ENCODE peak calls at places on chromosome 1, in seven cellular contexts. One of them, this sample, is unnamed. For H3K27me3, the result is how much of the 10 kb centered on the place peaks cover.

GRCh38 chr1:62725255-62725654 is 37.1 kb upstream of the DOCK7 start:
- DNase-seq in Peyer's patch: no peak
- DNase-seq in CD8-positive, alpha-beta T cell: no peak
- DNase-seq in CD8-positive, alpha-beta memory T cell: no peak
- DNase-seq in uterus: no peak
- DNase-seq in adrenal gland: no peak
- DNase-seq in upper lobe of right lung: no peak
- DNase-seq in this sample: no peak

GRCh38 chr1:242629396-242629795 is 104.9 kb upstream of the PLD5 start:
- DNase-seq in CD8-positive, alpha-beta T cell: no peak
- DNase-seq in uterus: no peak
- DNase-seq in CD8-positive, alpha-beta memory T cell: no peak
- DNase-seq in Peyer's patch: no peak
- DNase-seq in upper lobe of right lung: no peak
- DNase-seq in adrenal gland: no peak
- DNase-seq in this sample: no peak

GRCh38 chr1:244097523-244098390 is 46.7 kb downstream of the ZBTB18 start:
- DNase-seq in Peyer's patch: no peak
- DNase-seq in CD8-positive, alpha-beta memory T cell: no peak
- DNase-seq in CD8-positive, alpha-beta T cell: no peak
- DNase-seq in upper lobe of right lung: no peak
- DNase-seq in uterus: no peak
- DNase-seq in adrenal gland: no peak
- DNase-seq in this sample: no peak

GRCh38 chr1:44239337-44239960 is 26.2 kb downstream of the DMAP1 start:
- DNase-seq in CD8-positive, alpha-beta memory T cell: no peak
- DNase-seq in CD8-positive, alpha-beta T cell: no peak
- DNase-seq in upper lobe of right lung: peak
- DNase-seq in Peyer's patch: no peak
- DNase-seq in adrenal gland: no peak
- DNase-seq in uterus: peak
- DNase-seq in this sample: peak

GRCh38 chr1:234926574-234927311 is 201.9 kb downstream of the TOMM20 start:
- DNase-seq in upper lobe of right lung: no peak
- DNase-seq in Peyer's patch: peak
- DNase-seq in adrenal gland: peak
- DNase-seq in uterus: no peak
- DNase-seq in CD8-positive, alpha-beta T cell: no peak
- DNase-seq in CD8-positive, alpha-beta memory T cell: no peak
- DNase-seq in this sample: no peak

GRCh38 chr1:225480825-225481434 is 53.1 kb upstream of the LBR start:
- DNase-seq in adrenal gland: peak
- DNase-seq in Peyer's patch: peak
- DNase-seq in uterus: no peak
- DNase-seq in CD8-positive, alpha-beta memory T cell: peak
- DNase-seq in CD8-positive, alpha-beta T cell: no peak
- DNase-seq in upper lobe of right lung: peak
- DNase-seq in this sample: peak

GRCh38 chr1:156471496-156472490 is 28.8 kb downstream of the MEF2D start:
- DNase-seq in adrenal gland: peak
- DNase-seq in uterus: no peak
- DNase-seq in CD8-positive, alpha-beta T cell: no peak
- DNase-seq in Peyer's patch: peak
- DNase-seq in CD8-positive, alpha-beta memory T cell: no peak
- DNase-seq in upper lobe of right lung: peak
- DNase-seq in this sample: peak

GRCh38 chr1:9443913-9444445 is 95.3 kb upstream of the SLC25A33 start:
- DNase-seq in adrenal gland: no peak
- DNase-seq in upper lobe of right lung: no peak
- DNase-seq in CD8-positive, alpha-beta memory T cell: no peak
- DNase-seq in uterus: no peak
- DNase-seq in Peyer's patch: no peak
- DNase-seq in CD8-positive, alpha-beta T cell: no peak
- DNase-seq in this sample: peak

GRCh38 chr1:40361637-40362036 is 11.9 kb upstream of the SMAP2 start:
- DNase-seq in CD8-positive, alpha-beta memory T cell: no peak
- DNase-seq in upper lobe of right lung: no peak
- DNase-seq in adrenal gland: no peak
- DNase-seq in CD8-positive, alpha-beta T cell: no peak
- DNase-seq in uterus: no peak
- DNase-seq in Peyer's patch: no peak
- DNase-seq in this sample: no peak

GRCh38 chr1:183881387-183882084 is 76.6 kb downstream of the RGL1 start:
- DNase-seq in Peyer's patch: no peak
- DNase-seq in uterus: peak
- DNase-seq in CD8-positive, alpha-beta memory T cell: no peak
- DNase-seq in adrenal gland: peak
- DNase-seq in upper lobe of right lung: peak
- DNase-seq in CD8-positive, alpha-beta T cell: no peak
- DNase-seq in this sample: peak

GRCh38 chr1:246532519-246532918 is 25.4 kb upstream of the SMYD3 start:
- DNase-seq in adrenal gland: no peak
- DNase-seq in upper lobe of right lung: no peak
- DNase-seq in uterus: no peak
- DNase-seq in Peyer's patch: no peak
- DNase-seq in CD8-positive, alpha-beta T cell: no peak
- DNase-seq in CD8-positive, alpha-beta memory T cell: no peak
- DNase-seq in this sample: no peak

GRCh38 chr1:203612932-203613682 is 13.5 kb upstream of the ATP2B4 start:
- DNase-seq in Peyer's patch: peak
- DNase-seq in uterus: no peak
- DNase-seq in CD8-positive, alpha-beta T cell: no peak
- DNase-seq in CD8-positive, alpha-beta memory T cell: no peak
- DNase-seq in adrenal gland: no peak
- DNase-seq in upper lobe of right lung: no peak
- DNase-seq in this sample: no peak

GRCh38 chr1:39609618-39610331 is 29.7 kb downstream of the HEYL start:
- DNase-seq in Peyer's patch: peak
- DNase-seq in upper lobe of right lung: peak
- DNase-seq in CD8-positive, alpha-beta T cell: peak
- DNase-seq in uterus: peak
- DNase-seq in CD8-positive, alpha-beta memory T cell: peak
- DNase-seq in adrenal gland: peak
- DNase-seq in this sample: peak

GRCh38 chr1:158689110-158689509 is 2.6 kb upstream of the SPTA1 start:
- DNase-seq in uterus: no peak
- DNase-seq in adrenal gland: no peak
- DNase-seq in upper lobe of right lung: no peak
- DNase-seq in CD8-positive, alpha-beta memory T cell: no peak
- DNase-seq in Peyer's patch: no peak
- DNase-seq in CD8-positive, alpha-beta T cell: no peak
- DNase-seq in this sample: no peak

DNA sequence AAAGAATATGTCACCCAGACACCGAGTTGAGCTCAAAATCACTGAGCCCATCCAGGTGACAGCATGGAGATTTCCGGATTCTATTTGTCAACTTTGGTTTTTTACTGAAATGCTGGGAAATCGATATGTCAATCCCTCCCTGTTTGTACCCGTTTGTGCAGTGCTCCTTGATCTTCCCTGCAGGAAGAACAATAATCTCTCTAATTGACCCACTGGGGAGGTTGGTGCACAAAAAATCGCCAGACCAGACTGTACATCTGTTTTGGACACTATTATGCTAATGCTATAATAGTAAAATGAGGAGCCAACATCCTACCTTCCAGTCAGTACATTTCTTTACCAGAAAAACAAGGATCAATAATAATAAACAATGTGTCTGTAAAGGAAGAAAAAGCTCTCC is 1.8 kb downstream of the BARHL2 start:
- DNase-seq in CD8-positive, alpha-beta T cell: no peak
- DNase-seq in upper lobe of right lung: no peak
- DNase-seq in adrenal gland: no peak
- DNase-seq in uterus: no peak
- DNase-seq in Peyer's patch: no peak
- DNase-seq in CD8-positive, alpha-beta memory T cell: no peak
- DNase-seq in this sample: no peak
- H3K27me3 ChIP-seq in CD8-positive, alpha-beta T cell: half or more
- H3K27me3 ChIP-seq in upper lobe of right lung: half or more
- H3K27me3 ChIP-seq in adrenal gland: half or more
- H3K27me3 ChIP-seq in uterus: under half
- H3K27me3 ChIP-seq in Peyer's patch: under half
- H3K27me3 ChIP-seq in CD8-positive, alpha-beta memory T cell: half or more
- H3K27me3 ChIP-seq in this sample: half or more

GRCh38 chr1:1115136-1115829 is 606 bp downstream of the C1orf159 start:
- DNase-seq in uterus: no peak
- DNase-seq in upper lobe of right lung: peak
- DNase-seq in Peyer's patch: no peak
- DNase-seq in adrenal gland: no peak
- DNase-seq in CD8-positive, alpha-beta T cell: no peak
- DNase-seq in CD8-positive, alpha-beta memory T cell: no peak
- DNase-seq in this sample: peak
- H3K27ac ChIP-seq in uterus: peak
- H3K27ac ChIP-seq in upper lobe of right lung: peak
- H3K27ac ChIP-seq in Peyer's patch: peak
- H3K27ac ChIP-seq in adrenal gland: no peak
- H3K27ac ChIP-seq in CD8-positive, alpha-beta T cell: no peak
- H3K27ac ChIP-seq in CD8-positive, alpha-beta memory T cell: peak
- H3K27ac ChIP-seq in this sample: peak

DNA sequence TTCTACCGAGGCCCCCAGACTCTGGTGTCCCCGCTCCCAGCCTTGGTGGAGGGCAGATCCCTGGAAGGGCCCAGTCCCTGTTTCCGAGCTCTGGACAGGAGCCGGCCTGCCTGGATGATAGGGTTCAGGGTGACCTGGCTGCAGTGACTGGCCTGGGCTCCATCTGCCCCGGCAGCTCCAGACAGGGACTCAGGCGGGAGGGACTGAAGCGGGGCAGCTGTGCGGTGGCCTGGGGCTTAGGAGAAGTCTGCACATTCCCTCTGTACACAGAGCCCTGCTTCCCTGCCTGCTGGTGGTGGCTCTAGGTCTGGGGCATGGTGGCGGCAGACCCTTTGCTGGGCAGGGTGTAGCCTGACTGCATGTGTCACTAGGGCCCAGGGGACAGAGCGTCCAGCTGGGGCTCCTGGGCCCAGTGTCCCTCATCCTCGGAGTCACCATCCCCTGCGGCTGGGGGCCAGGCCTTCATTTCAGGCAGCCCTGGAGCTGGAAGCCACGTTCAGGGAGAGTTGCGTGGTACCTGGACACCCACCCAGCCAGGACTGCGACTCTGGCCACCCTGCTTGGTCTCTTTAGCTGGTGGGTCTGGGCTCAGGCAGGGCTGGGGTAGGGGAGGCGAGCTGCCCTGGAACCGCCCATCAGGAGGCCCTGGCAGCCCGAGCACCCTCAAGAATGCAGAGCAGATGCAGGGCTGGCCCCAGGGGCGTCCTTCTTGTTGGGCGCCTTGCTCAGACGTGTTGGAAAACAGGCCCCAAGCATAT is 9.6 kb downstream of the ARHGEF16 start:
- DNase-seq in CD8-positive, alpha-beta memory T cell: no peak
- DNase-seq in uterus: no peak
- DNase-seq in adrenal gland: no peak
- DNase-seq in CD8-positive, alpha-beta T cell: no peak
- DNase-seq in Peyer's patch: no peak
- DNase-seq in upper lobe of right lung: peak
- DNase-seq in this sample: no peak
- H3K27me3 ChIP-seq in CD8-positive, alpha-beta memory T cell: under half
- H3K27me3 ChIP-seq in uterus: under half
- H3K27me3 ChIP-seq in adrenal gland: under half
- H3K27me3 ChIP-seq in CD8-positive, alpha-beta T cell: under half
- H3K27me3 ChIP-seq in Peyer's patch: under half
- H3K27me3 ChIP-seq in upper lobe of right lung: under half
- H3K27me3 ChIP-seq in this sample: under half

GRCh38 chr1:201633811-201634210 is 94.9 kb downstream of the NAV1 start:
- DNase-seq in uterus: no peak
- DNase-seq in CD8-positive, alpha-beta memory T cell: no peak
- DNase-seq in upper lobe of right lung: no peak
- DNase-seq in adrenal gland: no peak
- DNase-seq in CD8-positive, alpha-beta T cell: no peak
- DNase-seq in Peyer's patch: no peak
- DNase-seq in this sample: no peak

GRCh38 chr1:201637282-201638076 is 98.6 kb downstream of the NAV1 start:
- DNase-seq in CD8-positive, alpha-beta T cell: no peak
- DNase-seq in CD8-positive, alpha-beta memory T cell: no peak
- DNase-seq in uterus: no peak
- DNase-seq in Peyer's patch: no peak
- DNase-seq in adrenal gland: no peak
- DNase-seq in upper lobe of right lung: no peak
- DNase-seq in this sample: peak

GRCh38 chr1:201634261-201634660 is 95.3 kb downstream of the NAV1 start:
- DNase-seq in adrenal gland: no peak
- DNase-seq in CD8-positive, alpha-beta T cell: no peak
- DNase-seq in uterus: no peak
- DNase-seq in Peyer's patch: no peak
- DNase-seq in upper lobe of right lung: no peak
- DNase-seq in CD8-positive, alpha-beta memory T cell: no peak
- DNase-seq in this sample: no peak

GRCh38 chr1:201636581-201636980 is 97.7 kb downstream of the NAV1 start:
- DNase-seq in uterus: no peak
- DNase-seq in Peyer's patch: no peak
- DNase-seq in CD8-positive, alpha-beta T cell: no peak
- DNase-seq in adrenal gland: no peak
- DNase-seq in CD8-positive, alpha-beta memory T cell: no peak
- DNase-seq in upper lobe of right lung: no peak
- DNase-seq in this sample: no peak

GRCh38 chr1:201636065-201636464 is 97.1 kb downstream of the NAV1 start:
- DNase-seq in adrenal gland: no peak
- DNase-seq in Peyer's patch: no peak
- DNase-seq in uterus: no peak
- DNase-seq in CD8-positive, alpha-beta T cell: no peak
- DNase-seq in upper lobe of right lung: no peak
- DNase-seq in CD8-positive, alpha-beta memory T cell: no peak
- DNase-seq in this sample: no peak
- H3K27ac ChIP-seq in adrenal gland: no peak
- H3K27ac ChIP-seq in Peyer's patch: no peak
- H3K27ac ChIP-seq in uterus: no peak
- H3K27ac ChIP-seq in CD8-positive, alpha-beta T cell: no peak
- H3K27ac ChIP-seq in upper lobe of right lung: no peak
- H3K27ac ChIP-seq in CD8-positive, alpha-beta memory T cell: no peak
- H3K27ac ChIP-seq in this sample: no peak

This sample was measured in hepatocyte.